ENCODE peak calls at places on chromosome 7, in eight cellular contexts. K is natural killer cell, U is T-helper 9 cell, B is mammary epithelial cell, O is esophagus squamous epithelium, A is NCI-H774, Y is MV-4-11, L is epithelial cell of prostate. C is an unnamed sample.

GRCh38 chr7:107528461-107528860 is 35.3 kb downstream of the COG5 start:
- DNase-seq in K (no peak), U (no peak), B (peak), O (no peak), A (no peak), Y (no peak), L (no peak), C (peak)

GRCh38 chr7:44395067-44395466 is 69.7 kb upstream of the CAMK2B start:
- DNase-seq in K (no peak), U (no peak), B (no peak), O (no peak), A (peak), Y (no peak), L (no peak), C (no peak)

GRCh38 chr7:142801601-142802295 is 31.0 kb downstream of the PRSS2 start:
- DNase-seq in K (no peak), U (no peak), B (no peak), O (no peak), A (no peak), Y (no peak), L (no peak), C (no peak)

GRCh38 chr7:127886248-127886647 is 145.0 kb downstream of the LRRC4 start:
- DNase-seq in K (no peak), U (no peak), B (no peak), O (no peak), A (no peak), Y (peak), L (no peak), C (no peak)

GRCh38 chr7:16089801-16090200 is 331.5 kb downstream of the CRPPA start:
- DNase-seq in K (no peak), U (no peak), B (no peak), O (no peak), A (no peak), Y (no peak), L (no peak), C (no peak)

GRCh38 chr7:64277630-64278029 is 36.1 kb upstream of the ZNF736 start:
- DNase-seq in K (no peak), U (no peak), B (no peak), O (no peak), A (no peak), Y (peak), L (no peak), C (no peak)

GRCh38 chr7:18666107-18666728 is 170.7 kb downstream of the HDAC9 start:
- DNase-seq in K (peak), U (peak), B (peak), O (peak), A (peak), Y (peak), L (no peak), C (peak)

GRCh38 chr7:85489498-85489897 is 302.6 kb upstream of the SEMA3D start:
- DNase-seq in K (no peak), U (no peak), B (peak), O (no peak), A (no peak), Y (no peak), L (peak), C (peak)

GRCh38 chr7:19561121-19561805 is 147.6 kb downstream of the POLR1F start:
- DNase-seq in K (no peak), U (no peak), B (peak), O (no peak), A (no peak), Y (peak), L (peak), C (peak)

GRCh38 chr7:17659126-17659525 is 281.2 kb downstream of the SNX13 start:
- DNase-seq in K (no peak), U (no peak), B (no peak), O (no peak), A (no peak), Y (no peak), L (no peak), C (no peak)

GRCh38 chr7:142381727-142382409 is 124.0 kb upstream of the PRSS58 start:
- DNase-seq in K (no peak), U (no peak), B (peak), O (no peak), A (no peak), Y (no peak), L (no peak), C (no peak)

GRCh38 chr7:118005021-118005420 is 131.8 kb upstream of the CTTNBP2 start:
- DNase-seq in K (no peak), U (no peak), B (no peak), O (no peak), A (no peak), Y (no peak), L (no peak), C (no peak)

GRCh38 chr7:80873140-80873539 is 45.7 kb downstream of the SEMA3C start:
- DNase-seq in K (no peak), U (no peak), B (no peak), O (no peak), A (no peak), Y (peak), L (no peak), C (no peak)

GRCh38 chr7:103784887-103785286 is 204.6 kb downstream of the RELN start:
- DNase-seq in K (no peak), U (no peak), B (no peak), O (no peak), A (no peak), Y (no peak), L (no peak), C (no peak)